ENCODE peak calls at places on chromosomes 13 and 19, in nine cellular contexts. Q, J, R, S, E, D, C, H and X are unnamed samples.

GRCh38 chr13:73303858-73304257 is 245.1 kb downstream of the KLF5 start:
- DNase-seq in Q (no peak), J (no peak), R (no peak), S (no peak), E (no peak), D (no peak), C (no peak), H (no peak), X (no peak)

GRCh38 chr13:31043891-31044657 is 111.6 kb downstream of the TEX26 start:
- DNase-seq in Q (peak; percentile 83), J (peak; percentile 83), R (peak; percentile 89), S (peak; percentile 52), E (peak; percentile 90), D (peak; percentile 57), C (peak; percentile 63), H (peak; percentile 76), X (peak; percentile 97)

GRCh38 chr19:54133312-54133956 is 4.1 kb upstream of the CNOT3 start:
- DNase-seq in Q (no peak), J (no peak), R (no peak), S (no peak), E (no peak), D (peak; percentile 99), C (no peak), H (no peak), X (no peak)

GRCh38 chr19:3094638-3095374 is 644 bp downstream of the GNA11 start:
- DNase-seq in Q (no peak), J (no peak), R (no peak), S (no peak), E (peak; percentile 76), D (no peak), C (no peak), H (peak; percentile 89), X (no peak)

GRCh38 chr19:49686503-49687088 is 2.8 kb upstream of the ADM5 start:
- DNase-seq in Q (no peak), J (no peak), R (no peak), S (no peak), E (peak; percentile 69), D (no peak), C (no peak), H (peak; percentile 73), X (no peak)

GRCh38 chr19:10305139-10305806 is 4.3 kb downstream of the ZGLP1 start:
- DNase-seq in Q (no peak), J (no peak), R (no peak), S (no peak), E (no peak), D (peak; percentile 66), C (no peak), H (no peak), X (no peak)

GRCh38 chr13:29111446-29111845 is 291.3 kb downstream of the MTUS2 start:
- DNase-seq in Q (no peak), J (no peak), R (no peak), S (no peak), E (no peak), D (no peak), C (no peak), H (no peak), X (no peak)

GRCh38 chr13:36706755-36707154 is 32.9 kb downstream of the SERTM1 start:
- DNase-seq in Q (no peak), J (no peak), R (no peak), S (no peak), E (no peak), D (no peak), C (no peak), H (no peak), X (no peak)

GRCh38 chr19:15222738-15223648 is 9.3 kb downstream of the EPHX3 start:
- DNase-seq in Q (peak; percentile 99), J (peak; percentile 79), R (peak; percentile 96), S (peak; percentile 98), E (peak; percentile 89), D (peak; percentile 57), C (peak; percentile 100), H (peak; percentile 95), X (peak; percentile 95)

GRCh38 chr13:39676315-39676876 is 20.9 kb downstream of the COG6 start:
- DNase-seq in Q (peak; percentile 19), J (no peak), R (no peak), S (no peak), E (no peak), D (no peak), C (no peak), H (no peak), X (no peak)

GRCh38 chr19:10421240-10421948 is 1.1 kb downstream of the PDE4A start:
- DNase-seq in Q (no peak), J (no peak), R (no peak), S (no peak), E (no peak), D (no peak), C (no peak), H (no peak), X (no peak)

GRCh38 chr19:43872547-43873336 is 45.6 kb downstream of the ZNF283 start:
- DNase-seq in Q (no peak), J (no peak), R (no peak), S (no peak), E (no peak), D (no peak), C (no peak), H (no peak), X (no peak)

GRCh38 chr13:30735025-30735967 is at the start of gene ALOX5AP:
- DNase-seq in Q (no peak), J (peak; percentile 33), R (no peak), S (peak; percentile 26), E (peak; percentile 69), D (peak; percentile 93), C (peak; percentile 42), H (no peak), X (no peak)

GRCh38 chr19:17246681-17247425 is 1.1 kb upstream of the NR2F6 start:
- DNase-seq in Q (peak; percentile 88), J (peak; percentile 61), R (no peak), S (no peak), E (no peak), D (no peak), C (no peak), H (peak; percentile 88), X (no peak)

GRCh38 chr19:10543420-10544241 is at the start of gene ATG4D:
- DNase-seq in Q (peak; percentile 100), J (peak; percentile 96), R (peak; percentile 85), S (peak; percentile 98), E (no peak), D (no peak), C (peak; percentile 98), H (peak; percentile 97), X (peak; percentile 94)

GRCh38 chr13:67369895-67370660 is 139.9 kb upstream of the PCDH9 start:
- DNase-seq in Q (no peak), J (no peak), R (no peak), S (no peak), E (no peak), D (no peak), C (no peak), H (no peak), X (no peak)

GRCh38 chr13:113857531-113858195 is 6.2 kb downstream of the GAS6 start:
- DNase-seq in Q (no peak), J (peak; percentile 26), R (no peak), S (no peak), E (peak; percentile 74), D (no peak), C (no peak), H (peak; percentile 73), X (no peak)
- TF ChIP-seq POLR2AphosphoS5 in Q (no peak), J (no peak), R (no peak), S (no peak), E (no peak), D (no peak), C (no peak), H (no peak), X (no peak)

GRCh38 chr13:77316430-77316829 is 10.5 kb downstream of the MYCBP2 start:
- DNase-seq in Q (no peak), J (no peak), R (no peak), S (no peak), E (no peak), D (no peak), C (no peak), H (no peak), X (no peak)
- TF ChIP-seq POLR2AphosphoS5 in Q (no peak), J (no peak), R (no peak), S (no peak), E (no peak), D (no peak), C (no peak), H (no peak), X (no peak)

DNA sequence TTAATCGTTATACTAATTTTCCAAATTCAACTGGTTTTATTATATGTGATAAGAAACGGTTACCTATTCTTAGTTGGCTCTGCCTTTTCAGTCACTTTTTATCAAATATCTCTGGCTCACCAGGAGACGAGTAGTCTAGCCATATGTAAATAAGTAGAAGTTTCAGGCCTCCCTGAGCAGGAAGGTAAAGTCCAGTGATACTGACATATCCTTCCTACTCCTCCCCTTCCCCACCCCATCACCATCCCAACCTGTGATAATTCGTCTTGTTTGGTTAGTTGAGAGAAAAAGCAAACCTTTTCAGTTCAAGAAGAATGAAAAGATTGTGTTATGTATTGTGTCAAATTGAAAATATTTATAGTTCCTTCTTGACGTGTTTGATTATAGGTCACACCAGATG is 53.9 kb downstream of the TM9SF2 start:
- DNase-seq in Q (no peak), J (no peak), R (no peak), S (no peak), E (no peak), D (no peak), C (no peak), H (no peak), X (no peak)
- TF ChIP-seq POLR2AphosphoS5 in Q (no peak), J (no peak), R (no peak), S (no peak), E (no peak), D (no peak), C (no peak), H (no peak), X (no peak)

GRCh38 chr19:20276011-20276738 is 109.2 kb downstream of the ZNF486 start:
- DNase-seq in Q (no peak), J (no peak), R (no peak), S (no peak), E (no peak), D (no peak), C (no peak), H (no peak), X (no peak)
- TF ChIP-seq POLR2AphosphoS5 in Q (no peak), J (no peak), R (no peak), S (no peak), E (no peak), D (no peak), C (no peak), H (no peak), X (no peak)

GRCh38 chr19:40285353-40286234 is 449 bp upstream of the AKT2 start:
- DNase-seq in Q (peak; percentile 94), J (peak; percentile 99), R (peak; percentile 100), S (peak; percentile 88), E (peak; percentile 98), D (peak; percentile 99), C (peak; percentile 92), H (peak; percentile 95), X (peak; percentile 99)
- TF ChIP-seq POLR2AphosphoS5 in Q (peak; percentile 57), J (peak; percentile 89), R (peak; percentile 26), S (peak; percentile 64), E (no peak), D (peak; percentile 59), C (peak; percentile 63), H (peak; percentile 67), X (peak; percentile 70)